ENCODE peak calls at places on chromosomes 4 and X, in four cellular contexts. C, R, J and Z are unnamed samples.

GRCh38 chrX:105221374-105221773 is 880 bp upstream of the TEX13A start:
- DNase-seq in C (no peak), R (no peak), J (no peak), Z (no peak)

GRCh38 chr4:141684785-141685184 is 48.4 kb downstream of the IL15 start:
- DNase-seq in C (no peak), R (no peak), J (no peak), Z (no peak)

GRCh38 chr4:1598641-1599481 is 85.3 kb downstream of the FAM53A start:
- DNase-seq in C (no peak), R (no peak), J (no peak), Z (no peak)

GRCh38 chrX:68650491-68650890 is 3.0 kb downstream of the STARD8 start:
- DNase-seq in C (no peak), R (no peak), J (no peak), Z (no peak)

GRCh38 chrX:29662101-29662500 is 553.3 kb upstream of the MAGEB2 start:
- DNase-seq in C (no peak), R (no peak), J (peak), Z (no peak)

GRCh38 chrX:68748030-68748429 is 80.8 kb upstream of the EFNB1 start:
- DNase-seq in C (no peak), R (no peak), J (no peak), Z (no peak)

GRCh38 chr4:10074076-10074766 is 42.4 kb downstream of the WDR1 start:
- DNase-seq in C (no peak), R (peak), J (no peak), Z (no peak)

GRCh38 chr4:82998898-82999297 is 11.7 kb downstream of the LIN54 start:
- DNase-seq in C (no peak), R (no peak), J (no peak), Z (no peak)

GRCh38 chr4:1899149-1900086 is 28.2 kb downstream of the NSD2 start:
- DNase-seq in C (peak), R (peak), J (peak), Z (peak)

GRCh38 chr4:180134116-180134866 is 2108.9 kb upstream of the TENM3 start:
- DNase-seq in C (no peak), R (peak), J (no peak), Z (peak)

GRCh38 chr4:56261027-56261426 is 126.3 kb downstream of the AASDH start:
- DNase-seq in C (peak), R (no peak), J (no peak), Z (no peak)

GRCh38 chr4:41644288-41644914 is 104.1 kb downstream of the PHOX2B start:
- DNase-seq in C (no peak), R (peak), J (peak), Z (peak)

GRCh38 chrX:133495464-133496391 is 80.4 kb upstream of the GPC4 start:
- DNase-seq in C (no peak), R (no peak), J (peak), Z (peak)

GRCh38 chr4:134326866-134327265 is 125.3 kb upstream of the PABPC4L start:
- DNase-seq in C (no peak), R (no peak), J (no peak), Z (no peak)

GRCh38 chr4:48954314-48954713 is 31.8 kb upstream of the CWH43 start:
- DNase-seq in C (no peak), R (no peak), J (no peak), Z (no peak)

GRCh38 chr4:85132570-85132969 is 166.1 kb upstream of the WDFY3 start:
- DNase-seq in C (no peak), R (no peak), J (no peak), Z (no peak)

GRCh38 chrX:145393702-145394235 is 146.5 kb downstream of the SPANXN1 start:
- DNase-seq in C (no peak), R (no peak), J (no peak), Z (no peak)

GRCh38 chr4:158750379-158750778 is 18.4 kb upstream of the FNIP2 start:
- DNase-seq in C (no peak), R (no peak), J (peak), Z (no peak)

GRCh38 chr4:156705291-156705690 is 266.3 kb downstream of the PDGFC start:
- DNase-seq in C (no peak), R (no peak), J (peak), Z (no peak)

GRCh38 chr4:165058676-165059075 is 5.0 kb downstream of the TRIM75 start:
- DNase-seq in C (no peak), R (no peak), J (no peak), Z (no peak)